ENCODE peak calls at places on chromosomes 3 and 15, in ten cellular contexts. U, O, D, Z, J, R, C, S, E and K are unnamed samples.

GRCh38 chr15:83445653-83446052 is 1.5 kb upstream of the SH3GL3 start:
- DNase-seq in Z (no peak), J (no peak), E (no peak), U (no peak), O (no peak), S (no peak), R (no peak), C (no peak), D (no peak), K (no peak)

GRCh38 chr3:54173371-54173770 is 51.0 kb downstream of the CACNA2D3 start:
- DNase-seq in R (no peak), J (no peak), O (no peak), E (no peak), C (no peak), Z (no peak), U (no peak), D (no peak), S (no peak), K (no peak)

GRCh38 chr3:354433-354832 is 157.9 kb downstream of the CHL1 start:
- DNase-seq in D (no peak), U (peak; percentile 37), C (peak; percentile 7), E (peak; percentile 23), Z (peak; percentile 8), R (peak; percentile 55), S (peak; percentile 16), J (peak; percentile 56), O (peak; percentile 31), K (no peak)

GRCh38 chr15:99076555-99077308 is 28.1 kb upstream of the SYNM start:
- DNase-seq in O (peak; percentile 85), C (peak; percentile 86), E (peak; percentile 66), S (peak; percentile 79), Z (peak; percentile 82), U (peak; percentile 73), J (peak; percentile 70), R (peak; percentile 87), D (peak; percentile 12), K (no peak)

GRCh38 chr3:150222646-150223045 is 185.5 kb upstream of the TSC22D2 start:
- DNase-seq in U (no peak), D (no peak), O (no peak), Z (no peak), R (no peak), J (no peak), S (no peak), E (no peak), C (no peak), K (no peak)

GRCh38 chr15:79872358-79873017 is 24.3 kb downstream of the MTHFS start:
- DNase-seq in U (no peak), E (no peak), O (peak; percentile 69), C (peak; percentile 69), Z (peak; percentile 44), J (no peak), D (no peak), R (peak; percentile 62), S (no peak), K (peak; percentile 36)

GRCh38 chr3:27253831-27254230 is 115.4 kb downstream of the NEK10 start:
- DNase-seq in J (no peak), E (peak; percentile 0), C (peak; percentile 67), D (no peak), R (peak; percentile 51), U (no peak), S (peak; percentile 21), Z (peak; percentile 59), O (peak; percentile 52), K (no peak)

GRCh38 chr3:69442771-69443197 is 56.9 kb upstream of the FRMD4B start:
- DNase-seq in U (no peak), E (no peak), O (no peak), J (no peak), C (no peak), D (no peak), S (no peak), R (no peak), Z (no peak), K (no peak)

GRCh38 chr3:147941984-147942383 is 532.8 kb downstream of the ZIC1 start:
- DNase-seq in R (no peak), S (no peak), D (no peak), U (no peak), Z (no peak), J (no peak), E (no peak), C (no peak), O (no peak), K (no peak)

GRCh38 chr15:39721893-39722292 is 60.7 kb downstream of the FSIP1 start:
- DNase-seq in C (no peak), U (no peak), S (no peak), R (no peak), Z (no peak), O (no peak), E (no peak), D (no peak), J (no peak), K (no peak)

GRCh38 chr3:38411591-38411990 is 42.1 kb upstream of the ACVR2B start:
- DNase-seq in C (no peak), U (no peak), D (no peak), R (no peak), Z (no peak), O (no peak), J (no peak), S (no peak), E (no peak), K (no peak)

GRCh38 chr15:70777156-70777926 is 14.0 kb upstream of the UACA start:
- DNase-seq in R (no peak), C (peak; percentile 86), O (no peak), D (no peak), Z (peak; percentile 62), U (no peak), E (no peak), J (no peak), S (no peak), K (no peak)

GRCh38 chr15:85825118-85825517 is 30.4 kb upstream of the KLHL25 start:
- DNase-seq in E (no peak), C (no peak), U (no peak), O (no peak), D (no peak), R (no peak), J (no peak), S (no peak), Z (no peak), K (no peak)

GRCh38 chr3:67875338-67875737 is 220.9 kb upstream of the SUCLG2 start:
- DNase-seq in J (no peak), Z (peak; percentile 39), S (peak; percentile 22), O (no peak), R (no peak), D (no peak), E (no peak), C (peak; percentile 3), U (no peak), K (no peak)

GRCh38 chr3:17301271-17301670 is 416.5 kb downstream of the PLCL2 start:
- DNase-seq in R (no peak), C (no peak), U (peak; percentile 1), D (no peak), S (no peak), E (no peak), O (no peak), Z (no peak), J (no peak), K (no peak)

GRCh38 chr3:127216415-127217261 is 23.7 kb downstream of the PRR23E start:
- DNase-seq in Z (no peak), J (no peak), D (no peak), C (no peak), U (no peak), S (no peak), R (no peak), E (no peak), O (no peak), K (no peak)

GRCh38 chr3:24229468-24230263 is 265.0 kb downstream of the THRB start:
- DNase-seq in S (no peak), O (no peak), U (no peak), E (no peak), Z (peak; percentile 28), J (no peak), C (no peak), D (no peak), R (no peak), K (no peak)

GRCh38 chr3:101928890-101929289 is 79.6 kb downstream of the NFKBIZ start:
- DNase-seq in C (peak; percentile 96), E (no peak), S (no peak), J (no peak), U (no peak), R (peak; percentile 48), D (no peak), Z (peak; percentile 94), O (peak; percentile 47), K (no peak)

GRCh38 chr3:50318615-50319014 is 3.9 kb downstream of the HYAL2 start:
- DNase-seq in C (no peak), U (no peak), J (no peak), D (no peak), Z (no peak), R (no peak), E (no peak), S (no peak), O (no peak), K (peak; percentile 2)

GRCh38 chr3:157649511-157649910 is 146.3 kb upstream of the VEPH1 start:
- DNase-seq in C (no peak), R (no peak), D (no peak), O (no peak), E (no peak), Z (no peak), J (no peak), S (no peak), U (no peak), K (no peak)

GRCh38 chr3:71438004-71438685 is 145.4 kb downstream of the FOXP1 start:
- DNase-seq in U (no peak), C (no peak), E (no peak), S (no peak), O (no peak), R (no peak), J (no peak), D (no peak), Z (no peak), K (no peak)

GRCh38 chr3:115321396-115321795 is 174.3 kb upstream of the ZBTB20 start:
- DNase-seq in D (no peak), R (peak; percentile 54), U (peak; percentile 16), Z (peak; percentile 58), O (peak; percentile 76), E (peak; percentile 86), S (no peak), J (no peak), C (peak; percentile 76), K (no peak)

GRCh38 chr15:60554494-60554893 is 75.6 kb upstream of the ICE2 start:
- DNase-seq in Z (no peak), S (no peak), O (no peak), U (no peak), R (no peak), E (no peak), C (no peak), J (no peak), D (no peak), K (no peak)

GRCh38 chr15:73987646-73988045 is 4.4 kb downstream of the STOML1 start:
- DNase-seq in E (no peak), U (no peak), C (no peak), R (no peak), J (no peak), Z (no peak), O (no peak), S (no peak), D (no peak), K (no peak)

GRCh38 chr15:40075298-40076044 is 33.2 kb downstream of the BMF start:
- DNase-seq in C (no peak), S (peak; percentile 87), Z (no peak), J (no peak), R (no peak), O (no peak), U (no peak), D (no peak), E (no peak), K (no peak)

GRCh38 chr3:126156468-126156867 is 23.9 kb downstream of the ALDH1L1 start:
- DNase-seq in U (no peak), S (peak; percentile 9), Z (no peak), R (no peak), D (no peak), E (no peak), O (no peak), C (no peak), J (peak; percentile 42), K (no peak)

GRCh38 chr3:134009345-134010000 is 20.3 kb downstream of the SLCO2A1 start:
- DNase-seq in D (no peak), C (peak; percentile 87), R (peak; percentile 65), S (no peak), J (no peak), Z (peak; percentile 73), O (peak; percentile 84), U (no peak), E (no peak), K (no peak)

GRCh38 chr15:48887144-48887543 is 9.2 kb downstream of the EID1 start:
- DNase-seq in D (no peak), C (peak; percentile 23), E (no peak), Z (no peak), S (no peak), J (no peak), R (no peak), U (no peak), O (no peak), K (no peak)